ENCODE peak calls at places on chromosomes 3 and 15, in nine cellular contexts. C is fibroblast of mammary gland; O is activated T-helper 1 cell treated with anti-CD3 and anti-CD28 coated beads, Interleukin-2, amount 50 U/mL, for 16 hours; M is sigmoid colon; P is T follicular helper cell; N is ELR; D is CD8-positive, alpha-beta T cell; H is CD8-positive, alpha-beta memory T cell; S is HepG2. E is an unnamed sample.

GRCh38 chr3:126147147-126147931 is 33.0 kb downstream of the ALDH1L1 start:
- DNase-seq in C (no peak), O (no peak), M (peak), P (no peak), N (no peak), D (no peak), H (no peak), S (no peak), E (no peak)

GRCh38 chr3:191432162-191432561 is 28.8 kb upstream of the PYDC2 start:
- DNase-seq in C (no peak), O (no peak), M (no peak), P (no peak), N (no peak), D (no peak), H (no peak), S (no peak), E (no peak)

GRCh38 chr3:43523454-43524053 is 98.3 kb downstream of the ANO10 start:
- DNase-seq in C (peak), O (no peak), M (no peak), P (no peak), N (peak), D (no peak), H (no peak), S (peak), E (peak)

GRCh38 chr3:42301446-42302175 is 35.6 kb upstream of the CCK start:
- DNase-seq in C (peak), O (no peak), M (no peak), P (no peak), N (no peak), D (no peak), H (no peak), S (no peak), E (no peak)

GRCh38 chr3:45084820-45085816 is 59.0 kb downstream of the CLEC3B start:
- DNase-seq in C (peak), O (no peak), M (no peak), P (no peak), N (peak), D (no peak), H (no peak), S (peak), E (peak)

GRCh38 chr3:196268270-196269163 is 19.0 kb downstream of the PCYT1A start:
- DNase-seq in C (peak), O (no peak), M (no peak), P (no peak), N (peak), D (no peak), H (no peak), S (no peak), E (peak)

GRCh38 chr3:110576962-110577361 is 494.7 kb upstream of the NECTIN3 start:
- DNase-seq in C (peak), O (no peak), M (no peak), P (no peak), N (peak), D (no peak), H (no peak), S (no peak), E (peak)

GRCh38 chr3:197513953-197514785 is 41.6 kb downstream of the BDH1 start:
- DNase-seq in C (no peak), O (no peak), M (no peak), P (no peak), N (no peak), D (no peak), H (no peak), S (no peak), E (peak)

GRCh38 chr3:69329897-69330296 is 56.0 kb downstream of the FRMD4B start:
- DNase-seq in C (peak), O (no peak), M (no peak), P (no peak), N (peak), D (no peak), H (no peak), S (no peak), E (no peak)

GRCh38 chr15:31752363-31752762 is 278.0 kb upstream of the CHRNA7 start:
- DNase-seq in C (peak), O (no peak), M (no peak), P (no peak), N (peak), D (no peak), H (no peak), S (no peak), E (peak)

GRCh38 chr3:122716667-122717066 is 36.0 kb downstream of the PARP14 start:
- DNase-seq in C (no peak), O (no peak), M (no peak), P (no peak), N (no peak), D (no peak), H (no peak), S (no peak), E (no peak)

GRCh38 chr15:63772531-63772930 is 61.2 kb downstream of the HERC1 start:
- DNase-seq in C (no peak), O (no peak), M (no peak), P (no peak), N (no peak), D (no peak), H (no peak), S (no peak), E (no peak)

GRCh38 chr15:26197719-26198118 is 334.6 kb upstream of the ATP10A start:
- DNase-seq in C (no peak), O (no peak), M (no peak), P (no peak), N (no peak), D (no peak), H (no peak), S (no peak), E (no peak)

GRCh38 chr3:13107661-13108060 is 34.4 kb upstream of the IQSEC1 start:
- DNase-seq in C (no peak), O (no peak), M (peak), P (no peak), N (no peak), D (no peak), H (peak), S (no peak), E (no peak)

GRCh38 chr15:40334941-40335795 is 5.6 kb downstream of the CCDC9B start:
- DNase-seq in C (no peak), O (no peak), M (no peak), P (no peak), N (no peak), D (no peak), H (no peak), S (no peak), E (no peak)